ENCODE peak calls at places on chromosomes 1 and 21, in four cellular contexts. One of them, this sample, is unnamed.

GRCh38 chr21:33036430-33037162 is 10.9 kb downstream of the OLIG2 start:
- DNase-seq in H1: no peak
- DNase-seq in HepG2: no peak
- DNase-seq in A549: no peak
- DNase-seq in this sample: no peak

GRCh38 chr1:54694771-54695170 is 20.9 kb upstream of the TTC4 start:
- DNase-seq in H1: no peak
- DNase-seq in HepG2: no peak
- DNase-seq in A549: no peak
- DNase-seq in this sample: no peak

GRCh38 chr1:77706321-77706720 is 23.9 kb upstream of the ZZZ3 start:
- DNase-seq in H1: no peak
- DNase-seq in HepG2: no peak
- DNase-seq in A549: no peak
- DNase-seq in this sample: no peak

GRCh38 chr1:52855584-52855983 is 13.0 kb downstream of the ZYG11A start:
- DNase-seq in H1: no peak
- DNase-seq in HepG2: no peak
- DNase-seq in A549: no peak
- DNase-seq in this sample: no peak

GRCh38 chr21:39353295-39353694 is 4.4 kb upstream of the HMGN1 start:
- DNase-seq in H1: no peak
- DNase-seq in HepG2: no peak
- DNase-seq in A549: no peak
- DNase-seq in this sample: no peak

GRCh38 chr1:199574949-199575348 is 452.6 kb upstream of the NR5A2 start:
- DNase-seq in H1: no peak
- DNase-seq in HepG2: no peak
- DNase-seq in A549: no peak
- DNase-seq in this sample: no peak

GRCh38 chr1:25858906-25859789 is at the start of gene AUNIP:
- DNase-seq in H1: no peak
- DNase-seq in HepG2: peak
- DNase-seq in A549: peak
- DNase-seq in this sample: peak

GRCh38 chr1:172390620-172391491 is 29.6 kb upstream of the C1orf105 start:
- DNase-seq in H1: no peak
- DNase-seq in HepG2: no peak
- DNase-seq in A549: no peak
- DNase-seq in this sample: no peak

GRCh38 chr1:94783342-94784264 is 36.6 kb upstream of the SLC44A3 start:
- DNase-seq in H1: no peak
- DNase-seq in HepG2: no peak
- DNase-seq in A549: no peak
- DNase-seq in this sample: no peak

GRCh38 chr1:97247196-97247595 is 525.6 kb downstream of the PTBP2 start:
- DNase-seq in H1: no peak
- DNase-seq in HepG2: no peak
- DNase-seq in A549: no peak
- DNase-seq in this sample: no peak

GRCh38 chr1:47411441-47411840 is 4.6 kb upstream of the FOXE3 start:
- DNase-seq in H1: no peak
- DNase-seq in HepG2: no peak
- DNase-seq in A549: no peak
- DNase-seq in this sample: no peak

GRCh38 chr21:32958288-32958992 is 67.3 kb upstream of the OLIG2 start:
- DNase-seq in H1: no peak
- DNase-seq in HepG2: no peak
- DNase-seq in A549: no peak
- DNase-seq in this sample: no peak

GRCh38 chr1:151542710-151543129 is 2.6 kb downstream of the TUFT1 start:
- DNase-seq in H1: no peak
- DNase-seq in HepG2: no peak
- DNase-seq in A549: no peak
- DNase-seq in this sample: no peak

GRCh38 chr1:17287377-17287776 is 20.6 kb upstream of the PADI4 start:
- DNase-seq in H1: no peak
- DNase-seq in HepG2: no peak
- DNase-seq in A549: peak
- DNase-seq in this sample: no peak

GRCh38 chr1:66242646-66243547 is 291.1 kb upstream of the SGIP1 start:
- DNase-seq in H1: peak
- DNase-seq in HepG2: peak
- DNase-seq in A549: peak
- DNase-seq in this sample: peak

GRCh38 chr1:189874715-189875440 is 602.8 kb downstream of the BRINP3 start:
- DNase-seq in H1: no peak
- DNase-seq in HepG2: no peak
- DNase-seq in A549: no peak
- DNase-seq in this sample: no peak

GRCh38 chr1:47755368-47755990 is 241.7 kb downstream of the TRABD2B start:
- DNase-seq in H1: peak
- DNase-seq in HepG2: peak
- DNase-seq in A549: peak
- DNase-seq in this sample: peak

GRCh38 chr1:187763976-187764375 is 935.2 kb downstream of the PLA2G4A start:
- DNase-seq in H1: no peak
- DNase-seq in HepG2: no peak
- DNase-seq in A549: no peak
- DNase-seq in this sample: no peak

GRCh38 chr1:245409341-245410195 is 254.8 kb downstream of the KIF26B start:
- DNase-seq in H1: no peak
- DNase-seq in HepG2: no peak
- DNase-seq in A549: no peak
- DNase-seq in this sample: no peak

GRCh38 chr1:185679220-185679619 is 55.0 kb upstream of the HMCN1 start:
- DNase-seq in H1: no peak
- DNase-seq in HepG2: no peak
- DNase-seq in A549: no peak
- DNase-seq in this sample: no peak

GRCh38 chr1:100921110-100921706 is 25.3 kb downstream of the SLC30A7 start:
- DNase-seq in H1: no peak
- DNase-seq in HepG2: peak
- DNase-seq in A549: peak
- DNase-seq in this sample: peak

GRCh38 chr1:22184892-22185612 is 42.2 kb upstream of the WNT4 start:
- DNase-seq in H1: no peak
- DNase-seq in HepG2: peak
- DNase-seq in A549: no peak
- DNase-seq in this sample: no peak

GRCh38 chr21:19844334-19844733 is 1153.9 kb upstream of the NCAM2 start:
- DNase-seq in H1: no peak
- DNase-seq in HepG2: no peak
- DNase-seq in A549: no peak
- DNase-seq in this sample: no peak

GRCh38 chr1:90262791-90263190 is 267.9 kb downstream of the ZNF326 start:
- DNase-seq in H1: no peak
- DNase-seq in HepG2: no peak
- DNase-seq in A549: no peak
- DNase-seq in this sample: no peak

GRCh38 chr1:145953861-145954260 is 4.0 kb downstream of the LIX1L start:
- DNase-seq in H1: no peak
- DNase-seq in HepG2: no peak
- DNase-seq in A549: no peak
- DNase-seq in this sample: no peak

GRCh38 chr1:165738794-165739193 is 29.9 kb downstream of the TMCO1 start:
- DNase-seq in H1: no peak
- DNase-seq in HepG2: no peak
- DNase-seq in A549: no peak
- DNase-seq in this sample: no peak

GRCh38 chr1:33182452-33182851 is 609 bp upstream of the TRIM62 start:
- DNase-seq in H1: no peak
- DNase-seq in HepG2: no peak
- DNase-seq in A549: no peak
- DNase-seq in this sample: peak

GRCh38 chr1:151944110-151944858 is 35.0 kb upstream of the THEM4 start:
- DNase-seq in H1: no peak
- DNase-seq in HepG2: no peak
- DNase-seq in A549: no peak
- DNase-seq in this sample: peak

GRCh38 chr1:183604048-183604808 is 14.0 kb upstream of the NCF2 start:
- DNase-seq in H1: no peak
- DNase-seq in HepG2: no peak
- DNase-seq in A549: no peak
- DNase-seq in this sample: peak

GRCh38 chr1:8051650-8052049 is 25.5 kb upstream of the ERRFI1 start:
- DNase-seq in H1: no peak
- DNase-seq in HepG2: no peak
- DNase-seq in A549: no peak
- DNase-seq in this sample: no peak

GRCh38 chr1:8047112-8047511 is 21.0 kb upstream of the ERRFI1 start:
- DNase-seq in H1: no peak
- DNase-seq in HepG2: no peak
- DNase-seq in A549: no peak
- DNase-seq in this sample: no peak

GRCh38 chr1:8042134-8042533 is 16.0 kb upstream of the ERRFI1 start:
- DNase-seq in H1: no peak
- DNase-seq in HepG2: no peak
- DNase-seq in A549: no peak
- DNase-seq in this sample: no peak

GRCh38 chr1:8043621-8044020 is 17.5 kb upstream of the ERRFI1 start:
- DNase-seq in H1: no peak
- DNase-seq in HepG2: no peak
- DNase-seq in A549: no peak
- DNase-seq in this sample: no peak

GRCh38 chr1:8047686-8048522 is 21.8 kb upstream of the ERRFI1 start:
- DNase-seq in H1: no peak
- DNase-seq in HepG2: no peak
- DNase-seq in A549: no peak
- DNase-seq in this sample: no peak
- TF ChIP-seq RNF2 in H1: no peak
- TF ChIP-seq RNF2 in HepG2: no peak
- TF ChIP-seq RNF2 in A549: no peak
- TF ChIP-seq RNF2 in this sample: no peak

GRCh38 chr1:176847052-176847451 is 317.5 kb downstream of the ASTN1 start:
- DNase-seq in H1: no peak
- DNase-seq in HepG2: no peak
- DNase-seq in A549: no peak
- DNase-seq in this sample: peak

GRCh38 chr1:176849281-176849680 is 315.2 kb downstream of the ASTN1 start:
- DNase-seq in H1: no peak
- DNase-seq in HepG2: no peak
- DNase-seq in A549: no peak
- DNase-seq in this sample: no peak

GRCh38 chr1:176837708-176838107 is 326.8 kb downstream of the ASTN1 start:
- DNase-seq in H1: no peak
- DNase-seq in HepG2: no peak
- DNase-seq in A549: no peak
- DNase-seq in this sample: no peak

GRCh38 chr1:176843352-176844297 is 320.9 kb downstream of the ASTN1 start:
- DNase-seq in H1: no peak
- DNase-seq in HepG2: peak
- DNase-seq in A549: no peak
- DNase-seq in this sample: peak
- TF ChIP-seq RNF2 in H1: no peak
- TF ChIP-seq RNF2 in HepG2: no peak
- TF ChIP-seq RNF2 in A549: no peak
- TF ChIP-seq RNF2 in this sample: no peak

GRCh38 chr1:84436907-84437667 is 38.8 kb downstream of the DNASE2B start:
- DNase-seq in H1: no peak
- DNase-seq in HepG2: no peak
- DNase-seq in A549: no peak
- DNase-seq in this sample: no peak

GRCh38 chr1:84433253-84434080 is 35.2 kb downstream of the DNASE2B start:
- DNase-seq in H1: no peak
- DNase-seq in HepG2: peak
- DNase-seq in A549: peak
- DNase-seq in this sample: peak

GRCh38 chr1:84435159-84435558 is 36.9 kb downstream of the DNASE2B start:
- DNase-seq in H1: no peak
- DNase-seq in HepG2: no peak
- DNase-seq in A549: no peak
- DNase-seq in this sample: no peak

GRCh38 chr1:84434756-84435142 is 36.5 kb downstream of the DNASE2B start:
- DNase-seq in H1: no peak
- DNase-seq in HepG2: no peak
- DNase-seq in A549: no peak
- DNase-seq in this sample: no peak

GRCh38 chr1:84434081-84434755 is 35.9 kb downstream of the DNASE2B start:
- DNase-seq in H1: no peak
- DNase-seq in HepG2: no peak
- DNase-seq in A549: no peak
- DNase-seq in this sample: no peak
- TF ChIP-seq RNF2 in H1: no peak
- TF ChIP-seq RNF2 in HepG2: no peak
- TF ChIP-seq RNF2 in A549: no peak
- TF ChIP-seq RNF2 in this sample: no peak

DNA sequence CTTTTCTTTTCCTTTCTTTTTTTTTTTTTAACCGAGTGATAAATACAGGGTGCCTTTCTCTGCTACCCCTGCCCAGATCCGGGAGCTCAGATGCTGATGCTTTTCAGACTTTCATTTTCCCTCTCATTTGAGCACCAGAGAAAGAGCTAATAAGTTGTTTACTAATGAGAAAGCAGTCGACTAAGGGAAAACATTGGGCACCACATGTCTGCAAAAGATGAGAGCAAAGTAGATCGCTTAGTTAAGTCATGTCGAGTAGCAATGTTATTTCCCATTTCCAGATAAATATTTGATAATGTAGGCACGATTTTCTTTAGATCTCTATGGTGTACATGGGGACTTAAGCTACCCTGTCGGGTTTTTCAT is 1.1 kb downstream of the PKN2 start:
- DNase-seq in H1: no peak
- DNase-seq in HepG2: no peak
- DNase-seq in A549: no peak
- DNase-seq in this sample: no peak
- TF ChIP-seq RNF2 in H1: no peak
- TF ChIP-seq RNF2 in HepG2: no peak
- TF ChIP-seq RNF2 in A549: no peak
- TF ChIP-seq RNF2 in this sample: no peak

GRCh38 chr1:59071289-59071688 is 225.6 kb upstream of the FGGY start:
- DNase-seq in H1: no peak
- DNase-seq in HepG2: peak
- DNase-seq in A549: no peak
- DNase-seq in this sample: no peak
- TF ChIP-seq RNF2 in H1: no peak
- TF ChIP-seq RNF2 in HepG2: no peak
- TF ChIP-seq RNF2 in A549: no peak
- TF ChIP-seq RNF2 in this sample: no peak

GRCh38 chr1:118588566-118588965 is 399.6 kb downstream of the TBX15 start:
- DNase-seq in H1: no peak
- DNase-seq in HepG2: no peak
- DNase-seq in A549: no peak
- DNase-seq in this sample: no peak

DNA sequence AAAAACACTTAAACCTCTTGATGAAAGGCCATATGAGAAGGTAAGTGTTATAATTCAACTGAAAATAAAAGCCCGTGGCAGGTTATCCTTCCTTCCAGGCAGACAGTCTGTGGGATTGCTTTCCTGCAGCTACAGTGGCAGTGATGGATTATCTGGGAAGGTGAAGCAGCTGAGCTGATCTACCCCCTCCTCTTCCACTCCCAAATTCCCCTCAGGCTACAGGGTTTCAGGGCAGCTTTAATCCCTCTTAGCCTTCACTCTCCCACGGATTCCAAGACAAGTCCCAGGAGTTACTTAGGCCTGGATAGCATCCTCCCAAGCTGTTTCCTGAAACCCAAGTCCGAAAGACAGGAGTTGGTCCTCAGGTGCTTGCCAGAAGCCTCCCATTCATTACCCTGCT is 398.7 kb downstream of the TBX15 start:
- DNase-seq in H1: no peak
- DNase-seq in HepG2: no peak
- DNase-seq in A549: no peak
- DNase-seq in this sample: no peak
- TF ChIP-seq RNF2 in H1: no peak
- TF ChIP-seq RNF2 in HepG2: no peak
- TF ChIP-seq RNF2 in A549: no peak
- TF ChIP-seq RNF2 in this sample: no peak